ENCODE peak calls at places on chromosomes 7 and 10, in ten cellular contexts. Y is transverse colon, C is PC-3, U is cardiac muscle cell, E is astrocyte, K is NT2/D1, N is hepatocyte, P is neuronal stem cell, O is PC-9, X is psoas muscle. H is an unnamed sample.

GRCh38 chr10:26467639-26468038 is 29.5 kb downstream of the APBB1IP start:
- DNase-seq in U (no peak), P (no peak), E (no peak), Y (no peak), C (no peak), X (no peak), N (no peak), K (no peak), O (no peak), H (no peak)

GRCh38 chr7:2941201-2941859 is 97.2 kb upstream of the GNA12 start:
- DNase-seq in U (no peak), Y (no peak), P (no peak), X (no peak), K (no peak), N (no peak), E (no peak), C (no peak), O (no peak), H (no peak)

GRCh38 chr10:30857803-30858202 is 173.9 kb downstream of the ZNF438 start:
- DNase-seq in X (peak; percentile 87), C (no peak), P (no peak), N (peak; percentile 24), Y (peak; percentile 28), U (peak; percentile 98), E (peak; percentile 60), O (no peak), K (no peak), H (peak; percentile 1)

GRCh38 chr7:114426824-114427223 is 12.2 kb downstream of the FOXP2 start:
- DNase-seq in P (no peak), K (no peak), C (peak; percentile 37), N (peak; percentile 34), X (no peak), U (peak; percentile 60), Y (no peak), O (no peak), E (no peak), H (peak; percentile 18)

GRCh38 chr7:88224596-88225275 is 4.9 kb upstream of the SRI start:
- DNase-seq in K (no peak), P (no peak), C (peak; percentile 78), X (no peak), O (peak; percentile 91), U (peak; percentile 52), Y (no peak), N (no peak), E (peak; percentile 77), H (no peak)

GRCh38 chr10:13892871-13893270 is 306.1 kb downstream of the PRPF18 start:
- DNase-seq in O (no peak), C (no peak), E (no peak), U (no peak), K (no peak), Y (no peak), N (no peak), X (no peak), P (no peak), H (no peak)

GRCh38 chr7:115340828-115341227 is 418.9 kb downstream of the MDFIC start:
- DNase-seq in P (no peak), X (no peak), Y (no peak), K (no peak), E (peak; percentile 91), N (no peak), C (peak; percentile 90), U (peak; percentile 77), O (no peak), H (no peak)

GRCh38 chr10:123096452-123096851 is 39.3 kb upstream of the HMX3 start:
- DNase-seq in K (no peak), C (no peak), N (no peak), X (no peak), E (no peak), U (no peak), Y (no peak), O (no peak), P (no peak), H (no peak)

GRCh38 chr7:159010951-159011820 is 133.5 kb downstream of the VIPR2 start:
- DNase-seq in O (no peak), U (no peak), Y (no peak), N (no peak), K (no peak), E (no peak), P (no peak), C (no peak), X (no peak), H (no peak)

GRCh38 chr7:83032195-83032594 is 130.5 kb downstream of the PCLO start:
- DNase-seq in O (no peak), N (no peak), K (no peak), P (no peak), Y (no peak), X (no peak), E (no peak), U (no peak), C (no peak), H (no peak)

GRCh38 chr7:39248041-39248692 is 270.5 kb downstream of the POU6F2 start:
- DNase-seq in Y (no peak), O (no peak), C (no peak), X (no peak), E (no peak), N (no peak), P (no peak), U (no peak), K (no peak), H (no peak)

GRCh38 chr7:47942132-47942531 is 6.1 kb downstream of the PKD1L1 start:
- DNase-seq in X (no peak), U (peak; percentile 60), C (no peak), E (peak; percentile 36), N (no peak), Y (no peak), K (no peak), P (no peak), O (no peak), H (no peak)

GRCh38 chr10:101716891-101717659 is 22.1 kb upstream of the FBXW4 start:
- DNase-seq in E (no peak), Y (no peak), N (no peak), U (no peak), O (peak; percentile 93), C (peak; percentile 86), P (no peak), X (no peak), K (no peak), H (no peak)

DNA sequence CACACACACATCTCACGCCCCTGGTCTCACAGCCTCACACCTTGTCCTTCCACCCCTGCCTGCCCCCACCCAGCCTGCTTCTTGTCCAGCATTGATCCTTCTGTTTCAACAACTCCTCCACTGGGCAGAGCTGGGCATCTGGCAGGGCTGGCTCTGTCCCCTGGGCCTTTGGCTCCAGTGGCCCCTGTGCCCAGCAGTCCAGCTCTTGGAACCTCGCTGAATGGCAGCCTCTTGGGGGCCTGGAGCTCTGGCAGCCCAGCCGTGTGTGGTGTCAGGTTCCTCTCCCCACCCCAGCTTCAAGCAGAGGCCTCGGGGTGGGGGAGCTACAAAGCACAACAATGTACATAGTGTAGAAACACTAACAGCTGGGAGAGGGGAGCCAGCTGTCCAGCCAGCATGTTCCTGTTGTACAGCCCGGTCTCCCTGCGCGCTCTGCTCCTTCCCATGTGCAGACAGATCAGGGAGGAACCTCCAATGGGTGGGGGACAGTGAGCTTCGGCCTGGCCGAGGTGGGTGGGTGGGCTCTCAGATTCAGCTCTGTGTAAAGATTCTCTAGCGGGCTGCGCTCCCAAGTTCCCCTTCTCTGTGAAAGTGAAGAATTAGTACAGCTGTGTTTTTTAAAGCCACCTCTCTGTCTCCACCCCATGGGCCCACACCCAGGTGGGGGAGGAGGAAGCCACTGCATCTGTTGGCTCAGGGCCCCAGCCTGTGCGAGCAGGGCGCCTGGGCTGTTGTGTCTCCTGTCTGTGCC is 19.4 kb downstream of the ZMIZ2 start:
- DNase-seq in N (peak; percentile 59), E (no peak), X (peak; percentile 71), K (no peak), O (peak; percentile 30), U (peak; percentile 83), P (no peak), C (no peak), Y (peak; percentile 85), H (peak; percentile 54)
- H3K36me3 ChIP-seq in N (no peaks in the 10 kb centered on the region), E (peaks cover 6% of the 10 kb centered on the region), X (peaks cover 46% of the 10 kb centered on the region), K (peaks cover 65% of the 10 kb centered on the region), O (peaks cover 14% of the 10 kb centered on the region), U (peaks cover 39% of the 10 kb centered on the region), P (peaks cover 42% of the 10 kb centered on the region), C (peaks cover 25% of the 10 kb centered on the region), Y (peaks cover 37% of the 10 kb centered on the region), H (peaks cover 23% of the 10 kb centered on the region)

DNA sequence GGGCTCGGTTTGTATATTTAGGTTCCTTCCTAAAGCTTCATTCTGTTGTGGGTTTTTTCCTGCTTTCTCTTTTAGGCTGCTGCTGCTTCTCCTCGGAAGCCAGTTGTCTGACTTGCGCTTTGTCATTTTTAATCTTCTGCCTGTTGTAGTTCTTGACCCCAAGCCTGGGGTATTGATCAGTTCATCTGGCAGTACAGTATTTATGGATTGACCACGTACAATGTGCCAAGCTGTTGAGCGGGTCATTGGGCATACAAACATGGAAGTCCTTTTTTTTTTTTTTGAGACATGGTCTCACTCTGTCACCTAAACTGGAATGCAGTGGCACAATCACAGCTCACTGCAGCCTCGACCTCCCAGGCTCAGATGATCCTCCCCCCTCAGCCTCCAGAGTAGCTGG is 4.3 kb downstream of the PROSER2 start:
- DNase-seq in N (no peak), E (no peak), U (no peak), Y (no peak), K (no peak), P (no peak), O (no peak), C (no peak), X (no peak), H (no peak)
- H3K4me1 ChIP-seq in N (peaks cover 38% of the 10 kb centered on the region), E (peaks cover 4% of the 10 kb centered on the region), U (peaks cover 35% of the 10 kb centered on the region), Y (peaks cover 25% of the 10 kb centered on the region), K (no peaks in the 10 kb centered on the region), P (no peaks in the 10 kb centered on the region), O (peaks cover 60% of the 10 kb centered on the region), C (peaks cover 32% of the 10 kb centered on the region), X (peaks cover 4% of the 10 kb centered on the region), H (no peaks in the 10 kb centered on the region)

GRCh38 chr10:15794569-15794968 is 65.7 kb downstream of the MINDY3 start:
- DNase-seq in C (no peak), P (no peak), U (no peak), N (no peak), O (no peak), Y (no peak), X (no peak), K (no peak), E (no peak), H (no peak)
- H3K36me3 ChIP-seq in C (no peaks in the 10 kb centered on the region), P (no peaks in the 10 kb centered on the region), U (no peaks in the 10 kb centered on the region), N (no peaks in the 10 kb centered on the region), O (no peaks in the 10 kb centered on the region), Y (no peaks in the 10 kb centered on the region), X (peaks cover 22% of the 10 kb centered on the region), K (no peaks in the 10 kb centered on the region), E (no peaks in the 10 kb centered on the region), H (peaks cover 2% of the 10 kb centered on the region)

DNA sequence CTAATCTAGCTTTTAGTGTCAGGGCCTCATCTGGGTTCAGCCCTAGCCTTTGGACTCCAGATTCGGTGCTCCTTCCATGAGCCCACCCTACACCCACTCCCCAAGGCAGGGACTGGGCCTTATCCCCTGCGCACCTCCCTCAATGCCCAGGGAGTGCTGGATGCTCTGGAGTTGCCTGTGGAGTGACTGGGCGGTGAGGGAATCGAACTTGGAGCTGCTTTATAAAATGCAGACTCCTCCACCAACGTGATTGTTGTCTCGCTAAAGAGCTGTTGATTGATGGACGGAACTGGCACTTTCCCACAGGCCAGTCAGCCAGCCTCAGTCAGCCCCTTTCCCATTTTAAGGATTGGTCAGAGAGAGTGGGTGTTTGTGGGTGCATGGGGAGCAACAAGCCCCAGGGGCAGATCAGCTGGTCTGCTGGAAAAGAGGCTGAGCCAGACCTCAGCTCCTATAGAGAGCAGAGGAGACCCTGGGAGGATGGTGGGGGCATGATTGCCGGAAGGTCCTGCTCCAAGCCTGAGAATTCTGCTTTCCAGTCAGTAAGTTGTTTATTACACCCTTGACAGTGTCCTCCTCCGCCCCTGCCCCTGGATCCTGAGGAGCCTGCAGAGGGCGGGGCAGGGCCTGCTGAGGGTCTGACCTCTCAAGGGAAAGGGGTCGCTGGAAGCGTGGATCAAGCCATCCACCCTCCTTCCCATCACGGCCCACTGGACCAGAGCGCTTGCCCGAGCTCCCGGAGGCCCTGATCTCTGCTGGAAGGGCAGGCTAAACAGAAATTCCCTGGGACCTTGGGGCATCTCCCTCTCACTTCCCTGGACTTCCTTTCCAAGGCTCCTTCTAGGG is 16.7 kb downstream of the UNC5B start:
- DNase-seq in Y (no peak), E (no peak), O (no peak), U (no peak), C (no peak), P (no peak), K (no peak), N (no peak), X (no peak), H (no peak)
- H3K4me1 ChIP-seq in Y (peaks cover 22% of the 10 kb centered on the region), E (peaks cover 8% of the 10 kb centered on the region), O (no peaks in the 10 kb centered on the region), U (peaks cover 66% of the 10 kb centered on the region), C (no peaks in the 10 kb centered on the region), P (peaks cover 8% of the 10 kb centered on the region), K (peaks cover 21% of the 10 kb centered on the region), N (peaks cover 55% of the 10 kb centered on the region), X (peaks cover 30% of the 10 kb centered on the region), H (no peaks in the 10 kb centered on the region)

H was measured in small intestine.